ENCODE peak calls at places on chromosome 1, in ten cellular contexts. M is stomach, Q is endothelial cell of umbilical vein, A is sigmoid colon, D is Panc1, H is H1, W is GM12891, P is prostate gland, K is transverse colon, B is vagina. J is an unnamed sample.
A peak's percentile ranks its signal among the peaks of the same experiment; 100 is the strongest.

GRCh38 chr1:54542120-54542961 is 5.7 kb upstream of the ACOT11 start:
- DNase-seq in A (peak; percentile 78), H (peak; percentile 76), K (peak; percentile 87), P (peak; percentile 83), D (no peak), W (peak; percentile 52), B (no peak), M (peak; percentile 78), Q (peak; percentile 38), J (peak; percentile 91)

GRCh38 chr1:93730621-93731020 is 49.0 kb upstream of the BCAR3 start:
- DNase-seq in P (no peak), W (no peak), B (no peak), A (no peak), D (no peak), Q (no peak), M (no peak), K (no peak), H (no peak), J (no peak)

GRCh38 chr1:179612361-179612760 is 20.7 kb downstream of the TDRD5 start:
- DNase-seq in D (no peak), B (no peak), H (no peak), P (no peak), K (no peak), W (no peak), Q (no peak), A (no peak), M (no peak), J (no peak)

GRCh38 chr1:197924516-197925123 is 7.4 kb downstream of the LHX9 start:
- DNase-seq in P (peak; percentile 39), H (no peak), B (no peak), M (no peak), D (no peak), W (no peak), Q (peak; percentile 58), K (no peak), A (no peak), J (no peak)

GRCh38 chr1:109255097-109255651 is 5.8 kb downstream of the CELSR2 start:
- DNase-seq in A (no peak), W (no peak), P (no peak), K (no peak), B (no peak), Q (no peak), H (no peak), M (no peak), D (no peak), J (no peak)

GRCh38 chr1:170854677-170855076 is 80.7 kb upstream of the MROH9 start:
- DNase-seq in P (no peak), H (no peak), W (no peak), M (no peak), B (no peak), Q (no peak), K (no peak), D (no peak), A (no peak), J (no peak)

GRCh38 chr1:118158918-118159317 is 26.1 kb downstream of the SPAG17 start:
- DNase-seq in M (no peak), Q (no peak), K (no peak), A (no peak), W (no peak), H (no peak), D (no peak), P (no peak), B (no peak), J (no peak)

GRCh38 chr1:167440776-167441175 is 77.6 kb downstream of the CD247 start:
- DNase-seq in W (no peak), M (no peak), A (no peak), H (no peak), B (peak; percentile 84), Q (no peak), P (no peak), K (no peak), D (no peak), J (no peak)

GRCh38 chr1:62589321-62589720 is 8.0 kb upstream of the ANGPTL3 start:
- DNase-seq in B (no peak), P (no peak), Q (no peak), M (no peak), A (no peak), H (no peak), W (no peak), D (no peak), K (no peak), J (no peak)

GRCh38 chr1:25786887-25787286 is 13.1 kb upstream of the SELENON start:
- DNase-seq in D (no peak), K (no peak), Q (no peak), W (no peak), B (no peak), P (no peak), M (no peak), H (no peak), A (no peak), J (no peak)

GRCh38 chr1:240486596-240486995 is 125.4 kb downstream of the GREM2 start:
- DNase-seq in W (no peak), H (no peak), A (no peak), B (no peak), K (no peak), Q (no peak), P (no peak), D (no peak), M (no peak), J (no peak)

GRCh38 chr1:180248731-180249681 is 18.9 kb downstream of the LHX4 start:
- DNase-seq in M (no peak), W (no peak), D (no peak), H (no peak), Q (no peak), A (peak; percentile 53), K (no peak), B (no peak), P (no peak), J (no peak)

GRCh38 chr1:35188578-35189392 is 4.2 kb downstream of the SFPQ start:
- DNase-seq in P (no peak), M (no peak), W (no peak), H (no peak), A (no peak), K (no peak), D (no peak), B (no peak), Q (no peak), J (no peak)

GRCh38 chr1:43582162-43582566 is 51.5 kb downstream of the PTPRF start:
- DNase-seq in K (peak; percentile 71), W (peak; percentile 69), M (peak; percentile 68), H (no peak), P (peak; percentile 83), B (no peak), A (no peak), Q (peak; percentile 89), D (peak; percentile 69), J (no peak)
- TF ChIP-seq POLR2AphosphoS5 in K (peak; percentile 33), W (no peak), M (peak; percentile 49), H (no peak), P (peak; percentile 90), B (peak; percentile 86), A (no peak), Q (no peak), D (no peak), J (no peak)

GRCh38 chr1:6635161-6635909 is 10.7 kb downstream of the THAP3 start:
- DNase-seq in D (no peak), H (no peak), P (no peak), Q (no peak), K (no peak), B (no peak), A (no peak), M (no peak), W (no peak), J (no peak)
- TF ChIP-seq POLR2AphosphoS5 in D (no peak), H (no peak), P (no peak), Q (no peak), K (no peak), B (no peak), A (no peak), M (no peak), W (no peak), J (no peak)

DNA sequence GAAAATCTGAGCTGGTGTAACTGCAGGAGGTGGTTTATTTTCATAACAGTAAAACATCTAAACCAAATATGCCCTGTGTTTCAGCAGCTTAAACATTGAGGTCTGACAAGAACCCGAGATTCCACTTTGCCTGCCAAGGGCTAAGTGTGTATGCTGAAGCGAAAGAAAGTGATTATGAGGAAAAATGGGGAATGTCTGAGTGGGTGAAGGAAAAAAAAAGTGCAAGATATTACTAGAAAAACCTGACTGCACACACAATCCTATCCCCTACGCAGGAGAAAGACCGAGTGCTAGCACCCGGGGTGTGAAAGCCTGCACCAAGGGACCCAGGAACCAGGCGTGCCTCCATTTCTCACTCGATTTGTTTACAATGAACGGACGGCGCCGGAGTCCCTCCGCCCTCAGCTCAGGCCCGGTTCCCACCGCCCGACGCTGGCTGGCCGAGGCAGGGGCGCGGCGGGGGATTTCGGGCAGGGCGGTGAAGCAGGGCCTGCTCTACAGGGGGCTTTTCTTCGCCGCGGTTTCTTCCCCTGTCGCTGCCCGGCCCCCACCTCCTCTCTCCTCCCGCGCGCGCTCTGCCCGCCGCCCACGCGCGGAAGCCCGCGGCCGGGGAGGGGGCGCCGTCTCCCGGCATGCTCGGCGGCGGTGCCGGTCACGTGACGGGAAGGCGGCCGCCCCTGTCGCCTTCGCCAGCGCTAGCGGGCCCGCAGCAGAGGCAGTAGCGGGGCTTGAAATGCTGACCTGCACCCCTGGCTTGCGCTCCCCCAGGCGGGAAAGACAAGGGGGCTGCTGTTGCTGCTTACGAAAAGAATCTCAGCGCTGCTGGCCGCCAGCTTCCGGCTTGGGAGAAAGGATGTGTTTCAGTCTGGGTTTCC is 35.9 kb downstream of the ITPKB start:
- DNase-seq in B (no peak), W (peak; percentile 84), K (peak; percentile 79), Q (peak; percentile 73), H (no peak), A (peak; percentile 89), D (no peak), M (peak; percentile 74), P (peak; percentile 85), J (peak; percentile 43)
- TF ChIP-seq POLR2AphosphoS5 in B (peak; percentile 8), W (peak; percentile 93), K (peak; percentile 85), Q (peak; percentile 84), H (peak; percentile 40), A (peak; percentile 71), D (peak; percentile 83), M (peak; percentile 88), P (peak; percentile 56), J (peak; percentile 81)

GRCh38 chr1:220815409-220815808 is 28.7 kb downstream of the MTARC1 start:
- DNase-seq in P (no peak), K (no peak), A (no peak), B (no peak), H (no peak), W (no peak), M (no peak), D (no peak), Q (no peak), J (no peak)

GRCh38 chr1:220813013-220813412 is 26.3 kb downstream of the MTARC1 start:
- DNase-seq in H (no peak), A (no peak), W (no peak), M (no peak), B (no peak), K (no peak), D (no peak), Q (no peak), P (no peak), J (no peak)

GRCh38 chr1:220819627-220820026 is 32.9 kb downstream of the MTARC1 start:
- DNase-seq in D (no peak), H (no peak), Q (no peak), A (no peak), P (no peak), W (no peak), M (no peak), B (no peak), K (no peak), J (no peak)

GRCh38 chr1:220817907-220818306 is 31.2 kb downstream of the MTARC1 start:
- DNase-seq in A (peak; percentile 86), K (no peak), H (no peak), D (no peak), Q (no peak), M (no peak), B (no peak), W (no peak), P (no peak), J (no peak)

GRCh38 chr1:220818421-220819173 is 31.9 kb downstream of the MTARC1 start:
- DNase-seq in K (peak; percentile 49), A (peak; percentile 95), P (no peak), D (no peak), W (no peak), H (peak; percentile 38), Q (peak; percentile 12), M (no peak), B (no peak), J (no peak)
- TF ChIP-seq POLR2AphosphoS5 in K (peak; percentile 96), A (peak; percentile 98), P (no peak), D (no peak), W (no peak), H (no peak), Q (no peak), M (peak; percentile 66), B (no peak), J (no peak)

J was measured in HL-60.